ENCODE peak calls at places on chromosome 10, in seven cellular contexts. One of them, this sample, is unnamed.

GRCh38 chr10:68208424-68209042 is 23.4 kb downstream of the ATOH7 start:
- DNase-seq in H9: peak
- DNase-seq in neuronal stem cell: peak
- DNase-seq in H1: peak
- DNase-seq in mesenchymal stem cell: peak
- DNase-seq in trophoblast cell: peak
- DNase-seq in mesendoderm: peak
- DNase-seq in this sample: peak

GRCh38 chr10:12459776-12460175 is 110.4 kb downstream of the CAMK1D start:
- DNase-seq in H9: no peak
- DNase-seq in neuronal stem cell: no peak
- DNase-seq in H1: no peak
- DNase-seq in mesenchymal stem cell: no peak
- DNase-seq in trophoblast cell: peak
- DNase-seq in mesendoderm: no peak
- DNase-seq in this sample: no peak

GRCh38 chr10:106971411-106971831 is 193.1 kb downstream of the SORCS1 start:
- DNase-seq in H9: no peak
- DNase-seq in neuronal stem cell: no peak
- DNase-seq in H1: no peak
- DNase-seq in mesenchymal stem cell: no peak
- DNase-seq in trophoblast cell: peak
- DNase-seq in mesendoderm: no peak
- DNase-seq in this sample: no peak

GRCh38 chr10:60962946-60963345 is 19.0 kb upstream of the RHOBTB1 start:
- DNase-seq in H9: no peak
- DNase-seq in neuronal stem cell: no peak
- DNase-seq in H1: no peak
- DNase-seq in mesenchymal stem cell: no peak
- DNase-seq in trophoblast cell: peak
- DNase-seq in mesendoderm: no peak
- DNase-seq in this sample: peak

GRCh38 chr10:52314007-52314821 is at the start of gene DKK1:
- DNase-seq in H9: peak
- DNase-seq in neuronal stem cell: peak
- DNase-seq in H1: peak
- DNase-seq in mesenchymal stem cell: peak
- DNase-seq in trophoblast cell: peak
- DNase-seq in mesendoderm: peak
- DNase-seq in this sample: peak

GRCh38 chr10:69901623-69902505 is 100.2 kb downstream of the COL13A1 start:
- DNase-seq in H9: peak
- DNase-seq in neuronal stem cell: peak
- DNase-seq in H1: peak
- DNase-seq in mesenchymal stem cell: peak
- DNase-seq in trophoblast cell: peak
- DNase-seq in mesendoderm: peak
- DNase-seq in this sample: peak

GRCh38 chr10:59905066-59905734 is 1.2 kb downstream of the CCDC6 start:
- DNase-seq in H9: peak
- DNase-seq in neuronal stem cell: no peak
- DNase-seq in H1: no peak
- DNase-seq in mesenchymal stem cell: peak
- DNase-seq in trophoblast cell: peak
- DNase-seq in mesendoderm: peak
- DNase-seq in this sample: peak

GRCh38 chr10:79241990-79242619 is 105.2 kb upstream of the PPIF start:
- DNase-seq in H9: peak
- DNase-seq in neuronal stem cell: no peak
- DNase-seq in H1: no peak
- DNase-seq in mesenchymal stem cell: peak
- DNase-seq in trophoblast cell: peak
- DNase-seq in mesendoderm: peak
- DNase-seq in this sample: peak

GRCh38 chr10:67705921-67706320 is 9.9 kb upstream of the CTNNA3 start:
- DNase-seq in H9: no peak
- DNase-seq in neuronal stem cell: no peak
- DNase-seq in H1: no peak
- DNase-seq in mesenchymal stem cell: no peak
- DNase-seq in trophoblast cell: no peak
- DNase-seq in mesendoderm: peak
- DNase-seq in this sample: no peak

GRCh38 chr10:1411956-1412355 is 325.4 kb downstream of the ADARB2 start:
- DNase-seq in H9: no peak
- DNase-seq in neuronal stem cell: no peak
- DNase-seq in H1: no peak
- DNase-seq in mesenchymal stem cell: no peak
- DNase-seq in trophoblast cell: no peak
- DNase-seq in mesendoderm: no peak
- DNase-seq in this sample: no peak

GRCh38 chr10:130333185-130333584 is 197.0 kb downstream of the GLRX3 start:
- DNase-seq in H9: no peak
- DNase-seq in neuronal stem cell: no peak
- DNase-seq in H1: no peak
- DNase-seq in mesenchymal stem cell: no peak
- DNase-seq in trophoblast cell: no peak
- DNase-seq in mesendoderm: peak
- DNase-seq in this sample: no peak

GRCh38 chr10:29746080-29746797 is 111.5 kb upstream of the SVIL start:
- DNase-seq in H9: no peak
- DNase-seq in neuronal stem cell: no peak
- DNase-seq in H1: no peak
- DNase-seq in mesenchymal stem cell: peak
- DNase-seq in trophoblast cell: peak
- DNase-seq in mesendoderm: no peak
- DNase-seq in this sample: peak

GRCh38 chr10:131701131-131701947 is 199.5 kb upstream of the PPP2R2D start:
- DNase-seq in H9: peak
- DNase-seq in neuronal stem cell: no peak
- DNase-seq in H1: no peak
- DNase-seq in mesenchymal stem cell: no peak
- DNase-seq in trophoblast cell: no peak
- DNase-seq in mesendoderm: no peak
- DNase-seq in this sample: no peak

GRCh38 chr10:86500846-86501245 is 20.7 kb downstream of the WAPL start:
- DNase-seq in H9: no peak
- DNase-seq in neuronal stem cell: no peak
- DNase-seq in H1: no peak
- DNase-seq in mesenchymal stem cell: peak
- DNase-seq in trophoblast cell: no peak
- DNase-seq in mesendoderm: no peak
- DNase-seq in this sample: peak

DNA sequence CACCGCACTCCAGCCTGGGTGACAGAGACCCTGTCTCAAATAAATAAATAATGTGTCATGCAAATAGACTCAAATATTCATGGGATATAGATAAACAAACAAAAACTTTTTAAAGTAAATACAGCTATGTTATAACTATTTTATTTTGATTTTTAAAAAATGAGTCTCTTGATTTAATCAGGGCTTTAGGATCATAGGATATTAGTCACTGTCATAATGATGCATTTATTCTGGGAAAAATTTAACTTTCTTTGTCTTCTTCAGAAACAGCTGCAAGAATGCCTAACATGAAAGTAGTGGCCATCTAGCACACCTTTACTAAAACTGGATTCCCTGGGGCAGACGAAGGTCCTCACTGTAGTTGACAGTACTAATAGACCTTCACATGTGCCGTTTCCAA is 63.6 kb upstream of the ADO start:
- DNase-seq in H9: no peak
- DNase-seq in neuronal stem cell: no peak
- DNase-seq in H1: no peak
- DNase-seq in mesenchymal stem cell: no peak
- DNase-seq in trophoblast cell: no peak
- DNase-seq in mesendoderm: no peak
- DNase-seq in this sample: no peak
- H3K23ac ChIP-seq in H9: no peak
- H3K23ac ChIP-seq in neuronal stem cell: no peak
- H3K23ac ChIP-seq in H1: no peak
- H3K23ac ChIP-seq in mesenchymal stem cell: no peak
- H3K23ac ChIP-seq in trophoblast cell: no peak
- H3K23ac ChIP-seq in mesendoderm: no peak
- H3K23ac ChIP-seq in this sample: no peak

DNA sequence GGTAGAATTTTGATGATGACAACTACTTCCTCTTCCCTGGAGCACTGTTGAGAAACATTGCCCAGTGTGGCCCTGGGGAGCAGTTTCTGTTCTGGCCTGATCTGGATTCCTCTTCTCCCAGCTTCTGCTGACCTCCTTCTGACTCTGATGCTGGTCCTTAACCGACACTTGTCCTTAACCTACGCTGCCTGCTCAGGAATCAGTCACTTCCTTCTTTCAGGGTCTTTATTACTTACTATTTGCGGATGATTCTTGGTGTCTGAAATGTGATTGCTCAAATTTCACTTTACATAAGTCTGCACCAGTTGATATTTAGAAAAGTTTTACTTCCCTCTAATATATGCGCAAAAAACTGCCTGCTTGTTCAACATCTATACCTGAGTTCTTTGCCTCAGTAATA is 164.1 kb downstream of the PTEN start:
- DNase-seq in H9: no peak
- DNase-seq in neuronal stem cell: no peak
- DNase-seq in H1: no peak
- DNase-seq in mesenchymal stem cell: no peak
- DNase-seq in trophoblast cell: no peak
- DNase-seq in mesendoderm: no peak
- DNase-seq in this sample: no peak
- H3K23ac ChIP-seq in H9: no peak
- H3K23ac ChIP-seq in neuronal stem cell: no peak
- H3K23ac ChIP-seq in H1: no peak
- H3K23ac ChIP-seq in mesenchymal stem cell: no peak
- H3K23ac ChIP-seq in trophoblast cell: no peak
- H3K23ac ChIP-seq in mesendoderm: no peak
- H3K23ac ChIP-seq in this sample: no peak

GRCh38 chr10:63228237-63228636 is 95.1 kb downstream of the NRBF2 start:
- DNase-seq in H9: no peak
- DNase-seq in neuronal stem cell: no peak
- DNase-seq in H1: no peak
- DNase-seq in mesenchymal stem cell: no peak
- DNase-seq in trophoblast cell: no peak
- DNase-seq in mesendoderm: no peak
- DNase-seq in this sample: no peak

GRCh38 chr10:63224241-63224640 is 91.1 kb downstream of the NRBF2 start:
- DNase-seq in H9: no peak
- DNase-seq in neuronal stem cell: no peak
- DNase-seq in H1: no peak
- DNase-seq in mesenchymal stem cell: no peak
- DNase-seq in trophoblast cell: no peak
- DNase-seq in mesendoderm: no peak
- DNase-seq in this sample: no peak

GRCh38 chr10:63227207-63227895 is 94.2 kb downstream of the NRBF2 start:
- DNase-seq in H9: no peak
- DNase-seq in neuronal stem cell: no peak
- DNase-seq in H1: no peak
- DNase-seq in mesenchymal stem cell: peak
- DNase-seq in trophoblast cell: no peak
- DNase-seq in mesendoderm: no peak
- DNase-seq in this sample: no peak

DNA sequence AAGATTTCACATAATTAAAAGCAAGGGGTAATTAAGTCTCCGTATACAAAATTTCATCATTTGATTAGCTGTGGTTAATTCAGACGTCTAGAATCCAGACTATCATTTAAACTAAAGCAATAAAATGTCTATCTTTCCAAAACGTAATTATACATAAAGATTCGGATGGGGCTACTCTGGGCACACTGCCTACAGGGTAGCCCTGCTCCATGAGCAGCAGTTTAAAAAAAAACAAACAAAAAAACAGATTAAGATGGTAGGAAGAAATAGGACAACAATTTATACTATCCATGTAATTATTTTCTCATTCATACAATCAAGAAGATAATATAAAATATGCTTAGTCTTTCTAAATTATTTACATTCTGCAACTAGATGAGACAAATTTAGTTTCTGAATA is 96.1 kb downstream of the NRBF2 start:
- DNase-seq in H9: no peak
- DNase-seq in neuronal stem cell: no peak
- DNase-seq in H1: no peak
- DNase-seq in mesenchymal stem cell: no peak
- DNase-seq in trophoblast cell: no peak
- DNase-seq in mesendoderm: no peak
- DNase-seq in this sample: no peak
- H3K23ac ChIP-seq in H9: no peak
- H3K23ac ChIP-seq in neuronal stem cell: no peak
- H3K23ac ChIP-seq in H1: no peak
- H3K23ac ChIP-seq in mesenchymal stem cell: no peak
- H3K23ac ChIP-seq in trophoblast cell: no peak
- H3K23ac ChIP-seq in mesendoderm: no peak
- H3K23ac ChIP-seq in this sample: no peak

GRCh38 chr10:8075282-8076260 is 21.1 kb downstream of the GATA3 start:
- DNase-seq in H9: no peak
- DNase-seq in neuronal stem cell: no peak
- DNase-seq in H1: no peak
- DNase-seq in mesenchymal stem cell: no peak
- DNase-seq in trophoblast cell: peak
- DNase-seq in mesendoderm: peak
- DNase-seq in this sample: no peak

GRCh38 chr10:8071666-8072065 is 17.2 kb downstream of the GATA3 start:
- DNase-seq in H9: no peak
- DNase-seq in neuronal stem cell: no peak
- DNase-seq in H1: no peak
- DNase-seq in mesenchymal stem cell: no peak
- DNase-seq in trophoblast cell: peak
- DNase-seq in mesendoderm: peak
- DNase-seq in this sample: no peak

GRCh38 chr10:8072211-8072610 is 17.7 kb downstream of the GATA3 start:
- DNase-seq in H9: no peak
- DNase-seq in neuronal stem cell: no peak
- DNase-seq in H1: no peak
- DNase-seq in mesenchymal stem cell: no peak
- DNase-seq in trophoblast cell: no peak
- DNase-seq in mesendoderm: peak
- DNase-seq in this sample: no peak

GRCh38 chr10:8074881-8075280 is 20.4 kb downstream of the GATA3 start:
- DNase-seq in H9: no peak
- DNase-seq in neuronal stem cell: no peak
- DNase-seq in H1: no peak
- DNase-seq in mesenchymal stem cell: no peak
- DNase-seq in trophoblast cell: peak
- DNase-seq in mesendoderm: no peak
- DNase-seq in this sample: no peak

DNA sequence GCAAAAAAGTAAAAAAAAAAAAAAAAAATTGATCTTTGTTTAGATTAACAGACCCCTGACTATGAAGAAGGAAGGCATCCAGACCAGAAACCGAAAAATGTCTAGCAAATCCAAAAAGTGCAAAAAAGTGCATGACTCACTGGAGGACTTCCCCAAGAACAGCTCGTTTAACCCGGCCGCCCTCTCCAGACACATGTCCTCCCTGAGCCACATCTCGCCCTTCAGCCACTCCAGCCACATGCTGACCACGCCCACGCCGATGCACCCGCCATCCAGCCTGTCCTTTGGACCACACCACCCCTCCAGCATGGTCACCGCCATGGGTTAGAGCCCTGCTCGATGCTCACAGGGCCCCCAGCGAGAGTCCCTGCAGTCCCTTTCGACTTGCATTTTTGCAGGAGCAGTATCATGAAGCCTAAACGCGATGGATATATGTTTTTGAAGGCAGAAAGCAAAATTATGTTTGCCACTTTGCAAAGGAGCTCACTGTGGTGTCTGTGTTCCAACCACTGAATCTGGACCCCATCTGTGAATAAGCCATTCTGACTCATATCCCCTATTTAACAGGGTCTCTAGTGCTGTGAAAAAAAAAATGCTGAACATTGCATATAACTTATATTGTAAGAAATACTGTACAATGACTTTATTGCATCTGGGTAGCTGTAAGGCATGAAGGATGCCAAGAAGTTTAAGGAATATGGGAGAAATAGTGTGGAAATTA is 19.4 kb downstream of the GATA3 start:
- DNase-seq in H9: no peak
- DNase-seq in neuronal stem cell: no peak
- DNase-seq in H1: no peak
- DNase-seq in mesenchymal stem cell: no peak
- DNase-seq in trophoblast cell: peak
- DNase-seq in mesendoderm: no peak
- DNase-seq in this sample: no peak
- H3K23ac ChIP-seq in H9: no peak
- H3K23ac ChIP-seq in neuronal stem cell: no peak
- H3K23ac ChIP-seq in H1: no peak
- H3K23ac ChIP-seq in mesenchymal stem cell: no peak
- H3K23ac ChIP-seq in trophoblast cell: no peak
- H3K23ac ChIP-seq in mesendoderm: no peak
- H3K23ac ChIP-seq in this sample: no peak

This sample was measured in IMR-90.